ENCODE peak calls at places on chromosome 10, in eight cellular contexts. U is spleen, J is adrenal gland, W is skeletal muscle cell, A is testis, G is aorta, K is uterus, X is coronary artery. P is an unnamed sample.

GRCh38 chr10:96410296-96410695 is 51.5 kb upstream of the OPALIN start:
- DNase-seq in U (no peak), J (no peak), W (no peak), A (no peak), G (no peak), K (no peak), X (peak; percentile 43), P (no peak)

GRCh38 chr10:71309919-71310318 is 9.1 kb upstream of the SLC29A3 start:
- DNase-seq in U (no peak), J (no peak), W (no peak), A (no peak), G (no peak), K (no peak), X (no peak), P (no peak)

GRCh38 chr10:267705-268104 is 132.4 kb downstream of the ZMYND11 start:
- DNase-seq in U (no peak), J (no peak), W (no peak), A (no peak), G (no peak), K (no peak), X (no peak), P (no peak)

GRCh38 chr10:90461437-90462155 is 396.2 kb downstream of the HTR7 start:
- DNase-seq in U (no peak), J (no peak), W (no peak), A (no peak), G (no peak), K (no peak), X (no peak), P (no peak)

GRCh38 chr10:21030096-21030495 is 133.0 kb upstream of the NEBL start:
- DNase-seq in U (no peak), J (peak; percentile 31), W (no peak), A (no peak), G (no peak), K (no peak), X (no peak), P (no peak)

GRCh38 chr10:36448760-36449681 is 676.4 kb upstream of the ANKRD30A start:
- DNase-seq in U (no peak), J (no peak), W (no peak), A (no peak), G (no peak), K (no peak), X (no peak), P (no peak)

GRCh38 chr10:88994034-88994433 is 3.4 kb downstream of the FAS start:
- DNase-seq in U (no peak), J (no peak), W (no peak), A (no peak), G (no peak), K (no peak), X (no peak), P (no peak)

GRCh38 chr10:2525781-2526180 is 541.6 kb upstream of the PFKP start:
- DNase-seq in U (no peak), J (no peak), W (no peak), A (no peak), G (no peak), K (no peak), X (no peak), P (no peak)

GRCh38 chr10:47259521-47259920 is 40.5 kb upstream of the GDF10 start:
- DNase-seq in U (no peak), J (no peak), W (no peak), A (no peak), G (no peak), K (no peak), X (no peak), P (no peak)

GRCh38 chr10:32056136-32057040 is at the start of gene KIF5B:
- DNase-seq in U (peak; percentile 96), J (peak; percentile 89), W (peak; percentile 44), A (peak; percentile 92), G (peak; percentile 93), K (peak; percentile 79), X (peak; percentile 87), P (peak; percentile 97)

GRCh38 chr10:114576716-114577115 is 81.4 kb downstream of the ABLIM1 start:
- DNase-seq in U (no peak), J (peak; percentile 42), W (no peak), A (no peak), G (no peak), K (no peak), X (no peak), P (no peak)

GRCh38 chr10:124739119-124739921 is 4.9 kb downstream of the FAM53B start:
- DNase-seq in U (no peak), J (peak; percentile 23), W (no peak), A (no peak), G (peak; percentile 34), K (peak; percentile 28), X (no peak), P (peak; percentile 69)

GRCh38 chr10:124737221-124737620 is 7.0 kb downstream of the FAM53B start:
- DNase-seq in U (no peak), J (peak; percentile 33), W (no peak), A (no peak), G (no peak), K (peak; percentile 32), X (no peak), P (no peak)

GRCh38 chr10:124737708-124738107 is 6.5 kb downstream of the FAM53B start:
- DNase-seq in U (no peak), J (peak; percentile 19), W (no peak), A (no peak), G (no peak), K (peak; percentile 15), X (no peak), P (no peak)

GRCh38 chr10:124739996-124740373 is 4.2 kb downstream of the FAM53B start:
- DNase-seq in U (no peak), J (no peak), W (no peak), A (no peak), G (no peak), K (peak; percentile 44), X (no peak), P (no peak)

DNA sequence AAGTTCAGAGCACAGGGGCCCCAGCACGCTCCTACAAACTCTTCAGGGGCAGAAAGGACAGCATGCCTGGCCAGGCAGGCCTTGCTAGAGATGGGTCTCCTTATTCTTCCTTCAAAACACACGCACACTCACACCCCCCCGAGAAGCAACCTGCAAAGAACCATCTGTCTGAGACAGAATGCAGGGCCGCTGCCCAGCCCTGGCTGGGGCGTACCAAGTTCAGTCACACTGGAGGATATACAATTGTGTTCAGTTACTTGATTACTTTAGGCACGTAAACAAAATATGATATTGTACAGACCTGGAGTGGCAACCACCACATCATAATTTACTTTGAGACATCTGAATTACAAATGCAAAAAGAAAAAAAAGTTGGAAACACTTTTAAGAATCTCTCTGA is 5.7 kb downstream of the FAM53B start:
- DNase-seq in U (no peak), J (peak; percentile 21), W (no peak), A (no peak), G (no peak), K (peak; percentile 36), X (no peak), P (no peak)
- H3K4me3 ChIP-seq in U (no peak overlapping the region), J (no peak overlapping the region), W (no peak overlapping the region), A (no peak overlapping the region), G (no peak overlapping the region), K (no peak overlapping the region), X (no peak overlapping the region), P (no peak overlapping the region)

DNA sequence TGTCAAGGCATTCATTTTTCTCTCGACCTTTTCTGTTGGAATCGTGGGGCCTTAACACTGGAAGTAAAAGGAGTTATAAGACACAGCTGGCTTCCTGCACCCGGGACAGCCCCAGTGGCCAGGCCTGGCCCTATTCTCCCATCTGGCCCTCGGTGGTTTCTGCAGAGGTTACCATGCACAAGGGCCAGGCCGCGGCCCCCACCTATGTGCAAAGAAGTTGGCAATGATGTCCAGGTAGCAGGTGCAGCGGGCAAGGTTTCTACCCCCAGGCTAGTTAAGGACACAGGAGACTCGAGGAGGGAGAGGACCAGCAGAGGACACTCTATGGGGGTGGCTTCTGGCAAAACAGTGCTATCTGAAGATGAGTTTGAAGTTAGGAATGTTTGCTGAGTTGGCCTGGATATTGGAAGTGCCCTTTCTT is 97.3 kb downstream of the LHPP start:
- DNase-seq in U (peak; percentile 50), J (no peak), W (no peak), A (no peak), G (peak; percentile 23), K (no peak), X (no peak), P (no peak)
- H3K4me3 ChIP-seq in U (no peak overlapping the region), J (no peak overlapping the region), W (no peak overlapping the region), A (no peak overlapping the region), G (no peak overlapping the region), K (no peak overlapping the region), X (no peak overlapping the region), P (no peak overlapping the region)

DNA sequence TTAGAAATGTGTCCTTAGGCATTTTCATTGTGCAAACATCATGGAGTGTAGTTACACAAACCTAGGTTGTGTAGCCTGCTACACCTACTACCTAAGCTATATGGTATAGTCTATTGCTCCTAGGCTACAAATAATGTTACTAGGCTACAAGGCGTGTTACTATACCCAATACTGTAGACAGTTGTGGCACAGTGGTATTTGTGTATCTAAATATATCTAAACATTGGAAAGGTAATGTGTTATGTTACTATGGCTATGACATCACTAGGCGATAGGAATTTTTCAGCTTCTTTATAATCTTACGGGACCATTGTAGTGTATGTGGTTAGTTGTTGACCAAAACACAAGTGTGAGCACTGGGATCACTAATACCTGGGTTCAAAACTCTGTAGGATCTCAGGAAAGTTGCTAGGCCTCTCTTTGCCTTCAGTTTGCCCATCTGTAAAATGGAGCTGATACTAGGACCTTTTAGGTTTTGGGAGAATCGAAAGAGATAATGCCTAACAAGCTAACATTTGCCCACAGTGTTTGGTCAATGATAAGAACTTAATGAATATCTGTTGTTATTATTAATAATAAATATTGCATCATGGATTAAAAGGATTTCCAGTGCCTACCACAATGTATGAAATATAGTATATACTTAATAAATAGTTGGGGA is 2.8 kb downstream of the BICC1 start:
- DNase-seq in U (no peak), J (no peak), W (no peak), A (no peak), G (no peak), K (no peak), X (no peak), P (no peak)
- H3K4me3 ChIP-seq in U (no peak overlapping the region), J (peak overlapping the region; percentile 80), W (peak overlapping the region; percentile 80), A (no peak overlapping the region), G (no peak overlapping the region), K (no peak overlapping the region), X (peak overlapping the region; percentile 84), P (peak overlapping the region; percentile 76)

GRCh38 chr10:75170215-75170614 is 40.4 kb upstream of the VDAC2 start:
- DNase-seq in U (no peak), J (no peak), W (no peak), A (no peak), G (no peak), K (no peak), X (no peak), P (no peak)

GRCh38 chr10:75165684-75166622 is 44.6 kb upstream of the VDAC2 start:
- DNase-seq in U (no peak), J (no peak), W (no peak), A (no peak), G (no peak), K (no peak), X (no peak), P (no peak)

GRCh38 chr10:75166623-75166972 is 44.0 kb upstream of the VDAC2 start:
- DNase-seq in U (no peak), J (no peak), W (no peak), A (no peak), G (no peak), K (no peak), X (no peak), P (no peak)

DNA sequence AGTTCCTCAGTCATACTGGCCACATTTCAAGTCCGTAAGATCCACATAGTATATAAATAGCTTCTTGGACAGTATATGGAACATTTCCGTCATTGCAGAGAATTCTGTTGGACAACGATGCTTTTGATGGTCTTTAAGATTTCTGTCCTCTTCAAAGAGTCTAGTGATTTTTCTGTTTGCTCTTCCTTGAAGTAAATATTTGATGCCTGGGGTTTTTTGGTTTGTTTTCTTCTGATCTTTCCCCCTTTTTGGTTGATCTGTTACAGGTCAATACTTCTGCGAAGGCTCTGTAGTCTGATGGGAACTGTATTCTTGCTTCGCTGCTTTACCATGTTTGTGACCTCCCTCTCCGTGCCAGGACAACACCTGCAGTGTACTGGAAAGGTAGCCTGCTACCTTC is 42.3 kb upstream of the VDAC2 start:
- DNase-seq in U (no peak), J (no peak), W (no peak), A (no peak), G (no peak), K (no peak), X (no peak), P (no peak)
- H3K4me3 ChIP-seq in U (no peak overlapping the region), J (no peak overlapping the region), W (no peak overlapping the region), A (no peak overlapping the region), G (no peak overlapping the region), K (no peak overlapping the region), X (no peak overlapping the region), P (no peak overlapping the region)

P was measured in right cardiac atrium.